ENCODE peak calls at places on chromosome 7, in eight cellular contexts. K, J, P, I, S, U, O and R are unnamed samples.

GRCh38 chr7:25353744-25354143 is 125.5 kb upstream of the NPVF start:
- DNase-seq in K (no peak), J (no peak), P (no peak), I (no peak), S (no peak), U (no peak), O (no peak), R (no peak)

GRCh38 chr7:51128545-51129466 is 187.8 kb downstream of the COBL start:
- DNase-seq in K (no peak), J (no peak), P (no peak), I (no peak), S (no peak), U (no peak), O (no peak), R (no peak)

GRCh38 chr7:101121996-101122932 is 4.6 kb upstream of the SERPINE1 start:
- DNase-seq in K (peak; percentile 82), J (no peak), P (peak; percentile 64), I (peak; percentile 84), S (no peak), U (peak; percentile 58), O (peak; percentile 88), R (peak; percentile 92)

GRCh38 chr7:133478591-133479135 is 225.8 kb downstream of the EXOC4 start:
- DNase-seq in K (no peak), J (no peak), P (no peak), I (no peak), S (no peak), U (peak; percentile 50), O (no peak), R (no peak)

GRCh38 chr7:158541330-158542010 is 46.2 kb downstream of the PTPRN2 start:
- DNase-seq in K (no peak), J (peak; percentile 89), P (no peak), I (no peak), S (no peak), U (no peak), O (no peak), R (peak; percentile 28)

GRCh38 chr7:135943266-135943889 is 33.8 kb downstream of the MTPN start:
- DNase-seq in K (no peak), J (no peak), P (no peak), I (no peak), S (no peak), U (peak; percentile 18), O (no peak), R (no peak)

GRCh38 chr7:77331938-77332695 is 84.0 kb downstream of the GSAP start:
- DNase-seq in K (peak; percentile 66), J (peak; percentile 79), P (peak; percentile 27), I (no peak), S (peak; percentile 40), U (peak; percentile 90), O (peak; percentile 85), R (peak; percentile 57)

GRCh38 chr7:106022193-106022821 is 59.2 kb downstream of the CDHR3 start:
- DNase-seq in K (no peak), J (peak; percentile 84), P (no peak), I (no peak), S (peak; percentile 90), U (no peak), O (no peak), R (no peak)

GRCh38 chr7:69962077-69962855 is 364.0 kb downstream of the AUTS2 start:
- DNase-seq in K (peak; percentile 59), J (no peak), P (peak; percentile 64), I (no peak), S (no peak), U (peak; percentile 26), O (peak; percentile 64), R (no peak)

GRCh38 chr7:46129831-46130230 is 208.8 kb upstream of the IGFBP3 start:
- DNase-seq in K (no peak), J (no peak), P (no peak), I (no peak), S (no peak), U (no peak), O (peak; percentile 35), R (no peak)

GRCh38 chr7:119090851-119091250 is 866.3 kb downstream of the ANKRD7 start:
- DNase-seq in K (no peak), J (no peak), P (no peak), I (no peak), S (no peak), U (no peak), O (no peak), R (no peak)

GRCh38 chr7:157389951-157390730 is 53.3 kb downstream of the DNAJB6 start:
- DNase-seq in K (no peak), J (peak; percentile 89), P (no peak), I (no peak), S (peak; percentile 20), U (no peak), O (no peak), R (peak; percentile 17)

GRCh38 chr7:6306471-6306870 is 34.0 kb upstream of the CYTH3 start:
- DNase-seq in K (no peak), J (no peak), P (no peak), I (no peak), S (no peak), U (peak; percentile 33), O (no peak), R (no peak)

GRCh38 chr7:81507231-81507630 is 262.6 kb downstream of the HGF start:
- DNase-seq in K (no peak), J (no peak), P (no peak), I (no peak), S (no peak), U (no peak), O (no peak), R (no peak)

GRCh38 chr7:15490261-15490660 is 71.6 kb downstream of the AGMO start:
- DNase-seq in K (no peak), J (no peak), P (no peak), I (no peak), S (no peak), U (no peak), O (no peak), R (no peak)

GRCh38 chr7:102407910-102408309 is 11.7 kb downstream of the PRKRIP1 start:
- DNase-seq in K (no peak), J (no peak), P (no peak), I (no peak), S (no peak), U (no peak), O (no peak), R (no peak)

GRCh38 chr7:33379891-33380525 is 250.6 kb downstream of the BBS9 start:
- DNase-seq in K (no peak), J (no peak), P (no peak), I (no peak), S (no peak), U (no peak), O (no peak), R (no peak)

GRCh38 chr7:95155965-95156364 is 168.4 kb downstream of the PON1 start:
- DNase-seq in K (no peak), J (peak; percentile 59), P (no peak), I (no peak), S (no peak), U (no peak), O (no peak), R (no peak)

GRCh38 chr7:16402084-16402483 is 19.3 kb downstream of the CRPPA start:
- DNase-seq in K (no peak), J (no peak), P (no peak), I (no peak), S (no peak), U (no peak), O (no peak), R (no peak)

GRCh38 chr7:76400248-76400647 is 9.2 kb downstream of the SSC4D start:
- DNase-seq in K (no peak), J (peak; percentile 83), P (no peak), I (no peak), S (no peak), U (no peak), O (no peak), R (no peak)

GRCh38 chr7:112880786-112881418 is 90.7 kb upstream of the TMEM168 start:
- DNase-seq in K (no peak), J (peak; percentile 62), P (no peak), I (no peak), S (no peak), U (no peak), O (no peak), R (no peak)

GRCh38 chr7:102260856-102261255 is 25.8 kb upstream of the SH2B2 start:
- DNase-seq in K (no peak), J (no peak), P (peak; percentile 48), I (no peak), S (no peak), U (no peak), O (peak; percentile 74), R (no peak)

GRCh38 chr7:7104971-7105370 is 77.4 kb upstream of the C1GALT1 start:
- DNase-seq in K (no peak), J (no peak), P (no peak), I (no peak), S (no peak), U (no peak), O (no peak), R (no peak)

GRCh38 chr7:74527842-74528241 is 74.1 kb downstream of the GTF2IRD1 start:
- DNase-seq in K (no peak), J (no peak), P (no peak), I (no peak), S (no peak), U (no peak), O (no peak), R (no peak)
- H3K27ac ChIP-seq in K (no peak overlapping the region), J (no peak overlapping the region), P (no peak overlapping the region), I (peak overlapping the region; percentile 74), S (no peak overlapping the region), U (no peak overlapping the region), O (no peak overlapping the region), R (no peak overlapping the region)

GRCh38 chr7:92766461-92767003 is 69.8 kb downstream of the CDK6 start:
- DNase-seq in K (no peak), J (no peak), P (no peak), I (no peak), S (no peak), U (no peak), O (peak; percentile 36), R (no peak)
- H3K4me3 ChIP-seq in K (no peak overlapping the region), J (no peak overlapping the region), P (no peak overlapping the region), I (no peak overlapping the region), S (no peak overlapping the region), U (no peak overlapping the region), O (no peak overlapping the region), R (no peak overlapping the region)

GRCh38 chr7:876972-877311 is 588 bp downstream of the GET4 start:
- DNase-seq in K (peak; percentile 81), J (no peak), P (no peak), I (peak; percentile 83), S (no peak), U (no peak), O (no peak), R (no peak)
- H3K4me1 ChIP-seq in K (peaks cover 43% of the 10 kb centered on the region), J (peaks cover 70% of the 10 kb centered on the region), P (peaks cover 67% of the 10 kb centered on the region), I (peaks cover 60% of the 10 kb centered on the region), S (peaks cover 36% of the 10 kb centered on the region), U (peaks cover 18% of the 10 kb centered on the region), O (peaks cover 19% of the 10 kb centered on the region), R (peaks cover 29% of the 10 kb centered on the region)

GRCh38 chr7:12728192-12728538 is 40.7 kb downstream of the ARL4A start:
- DNase-seq in K (no peak), J (no peak), P (no peak), I (no peak), S (no peak), U (peak; percentile 91), O (no peak), R (no peak)
- H3K27ac ChIP-seq in K (peak overlapping the region; percentile 54), J (no peak overlapping the region), P (peak overlapping the region; percentile 19), I (no peak overlapping the region), S (peak overlapping the region; percentile 55), U (peak overlapping the region; percentile 58), O (no peak overlapping the region), R (no peak overlapping the region)